ENCODE peak calls at places on chromosomes 1 and 21, in six cellular contexts. V, I, Q, P, U and Z are unnamed samples.

GRCh38 chr1:107141491-107142369 is 891 bp downstream of the NTNG1 start:
- DNase-seq in V (peak), I (peak), Q (peak), P (peak), U (peak), Z (peak)

GRCh38 chr21:46184625-46185555 is 631 bp upstream of the SPATC1L start:
- DNase-seq in V (peak), I (peak), Q (peak), P (peak), U (peak), Z (peak)

GRCh38 chr21:31201548-31201947 is 142.5 kb downstream of the TIAM1 start:
- DNase-seq in V (no peak), I (peak), Q (no peak), P (peak), U (no peak), Z (no peak)

GRCh38 chr1:118985611-118986290 is 2.4 kb downstream of the TBX15 start:
- DNase-seq in V (no peak), I (no peak), Q (no peak), P (no peak), U (no peak), Z (peak)

GRCh38 chr1:116485071-116485735 is 85.6 kb downstream of the CD58 start:
- DNase-seq in V (peak), I (peak), Q (peak), P (peak), U (peak), Z (peak)

GRCh38 chr1:50106095-50106761 is 2.5 kb upstream of the ELAVL4 start:
- DNase-seq in V (no peak), I (no peak), Q (no peak), P (no peak), U (no peak), Z (no peak)

GRCh38 chr1:32393832-32394140 is 455 bp downstream of the BSDC1 start:
- DNase-seq in V (no peak), I (peak), Q (peak), P (no peak), U (no peak), Z (no peak)

GRCh38 chr1:150577557-150578277 is 1.7 kb downstream of the MCL1 start:
- DNase-seq in V (no peak), I (peak), Q (no peak), P (peak), U (no peak), Z (peak)

GRCh38 chr1:223702735-223703667 is 9.3 kb upstream of the CAPN2 start:
- DNase-seq in V (no peak), I (no peak), Q (no peak), P (peak), U (no peak), Z (peak)

GRCh38 chr1:2834741-2835564 is 33.5 kb upstream of the TTC34 start:
- DNase-seq in V (no peak), I (no peak), Q (no peak), P (no peak), U (no peak), Z (no peak)

DNA sequence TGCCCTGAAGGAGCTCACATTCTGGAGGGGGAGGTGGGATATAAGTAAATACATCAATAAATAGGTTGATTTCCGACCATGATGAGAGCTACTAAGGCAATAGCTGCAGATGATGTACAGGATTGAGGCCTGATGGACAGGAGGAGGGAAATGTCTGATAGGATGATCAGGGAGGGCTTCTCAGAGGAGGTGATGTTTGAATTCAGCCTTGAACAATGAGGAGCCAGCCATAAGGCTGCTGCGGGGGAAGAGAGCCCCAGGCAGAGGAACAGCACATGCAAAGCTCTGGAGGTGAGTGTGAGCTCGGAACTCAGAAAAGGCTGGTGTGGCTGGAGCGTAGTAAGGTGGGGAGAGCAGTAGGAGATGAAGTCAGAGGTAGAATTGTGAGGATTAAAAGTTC is 411.7 kb downstream of the PTPRU start:
- DNase-seq in V (no peak), I (no peak), Q (peak), P (no peak), U (peak), Z (no peak)
- H4K91ac ChIP-seq in V (no peak), I (no peak), Q (no peak), P (no peak), U (no peak), Z (no peak)

DNA sequence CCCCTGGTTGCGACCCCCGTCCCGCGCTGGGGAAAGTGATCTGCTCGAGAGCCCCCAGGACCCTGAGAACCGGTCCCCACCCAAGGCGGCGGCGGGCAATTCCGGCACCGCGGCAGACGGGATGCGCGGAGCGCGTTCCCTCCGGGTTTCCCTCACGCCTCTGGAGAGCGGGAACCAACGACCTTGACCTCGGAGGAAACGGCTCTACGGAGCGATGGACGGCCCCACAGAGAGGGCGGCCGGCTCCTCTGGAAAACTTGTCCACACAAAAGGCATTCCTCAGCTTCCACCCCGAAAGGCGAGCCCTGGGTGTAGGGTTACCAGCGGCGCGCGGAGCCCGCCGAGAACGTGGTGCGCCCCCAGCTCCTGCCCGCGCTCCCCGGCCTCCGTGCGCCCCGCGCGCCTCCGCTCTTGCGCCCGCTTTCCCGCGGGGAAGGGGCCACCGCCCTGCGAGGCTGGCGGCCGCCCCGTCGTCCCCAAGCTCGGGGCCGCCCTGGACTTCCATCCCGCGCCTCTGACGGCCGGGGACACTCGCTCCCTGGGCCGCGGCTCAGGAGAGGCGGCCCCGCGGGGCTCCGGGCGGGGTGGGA is 391 bp upstream of the KIAA1614 start:
- DNase-seq in V (peak), I (peak), Q (peak), P (peak), U (peak), Z (peak)
- H2BK120ac ChIP-seq in V (peak), I (peak), Q (no peak), P (peak), U (no peak), Z (peak)

DNA sequence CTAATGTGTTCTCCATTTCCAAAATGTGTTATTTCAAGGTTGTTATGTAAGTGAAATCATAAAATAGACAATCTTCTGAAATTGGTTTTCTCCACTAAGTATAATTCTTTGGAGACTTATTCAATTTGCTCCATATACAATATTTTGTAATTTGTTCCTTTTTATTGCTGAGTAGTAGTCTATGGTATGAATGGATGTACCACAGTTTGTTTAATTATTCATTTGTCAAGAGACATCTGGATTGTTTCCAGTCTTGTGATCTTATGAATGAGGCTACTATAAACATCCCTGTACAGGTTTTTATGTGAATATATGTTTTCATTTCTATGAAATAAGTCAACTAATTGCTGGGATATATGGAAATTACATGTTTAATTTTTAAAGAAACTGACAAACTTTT is 652.6 kb upstream of the PLXNA2 start:
- DNase-seq in V (no peak), I (no peak), Q (no peak), P (no peak), U (no peak), Z (no peak)
- H4K91ac ChIP-seq in V (no peak), I (no peak), Q (no peak), P (no peak), U (no peak), Z (no peak)

GRCh38 chr1:95407146-95407863 is 173.3 kb downstream of the RWDD3 start:
- DNase-seq in V (no peak), I (peak), Q (peak), P (no peak), U (peak), Z (no peak)

GRCh38 chr1:95406279-95406678 is 172.3 kb downstream of the RWDD3 start:
- DNase-seq in V (no peak), I (no peak), Q (no peak), P (no peak), U (no peak), Z (no peak)

GRCh38 chr1:95409901-95410300 is 175.9 kb downstream of the RWDD3 start:
- DNase-seq in V (no peak), I (no peak), Q (no peak), P (no peak), U (no peak), Z (no peak)

GRCh38 chr1:95408506-95409136 is 174.6 kb downstream of the RWDD3 start:
- DNase-seq in V (no peak), I (no peak), Q (no peak), P (no peak), U (no peak), Z (no peak)

GRCh38 chr1:95407864-95408291 is 173.9 kb downstream of the RWDD3 start:
- DNase-seq in V (no peak), I (no peak), Q (peak), P (no peak), U (peak), Z (no peak)
- H2BK120ac ChIP-seq in V (no peak), I (no peak), Q (no peak), P (no peak), U (no peak), Z (no peak)